ENCODE peak calls at places on chromosome 11, in six cellular contexts. X, B, S, E, A and R are unnamed samples.

GRCh38 chr11:47705722-47706121 is 9.4 kb downstream of the AGBL2 start:
- DNase-seq in E (no peak), B (no peak), S (no peak), X (no peak), A (no peak), R (no peak)

GRCh38 chr11:107691003-107691402 is 20.9 kb downstream of the SLN start:
- DNase-seq in B (no peak), A (peak; percentile 60), S (peak; percentile 52), E (no peak), X (no peak), R (peak; percentile 71)

GRCh38 chr11:112958670-112959069 is 2.5 kb upstream of the NCAM1 start:
- DNase-seq in X (no peak), E (no peak), B (peak; percentile 12), A (peak; percentile 68), S (no peak), R (no peak)

GRCh38 chr11:416051-416756 is 1.4 kb upstream of the SIGIRR start:
- DNase-seq in A (no peak), B (no peak), X (no peak), S (no peak), E (no peak), R (no peak)

GRCh38 chr11:68160100-68160695 is 39.0 kb upstream of the CHKA start:
- DNase-seq in X (no peak), A (no peak), E (no peak), S (no peak), B (no peak), R (no peak)

GRCh38 chr11:121741954-121742361 is 289.2 kb upstream of the SORL1-AS1 start:
- DNase-seq in E (no peak), B (no peak), S (no peak), A (peak; percentile 59), X (no peak), R (peak; percentile 3)

GRCh38 chr11:7457211-7457610 is 28.1 kb upstream of the OLFML1 start:
- DNase-seq in B (no peak), X (no peak), A (peak; percentile 82), E (no peak), S (no peak), R (peak; percentile 3)

GRCh38 chr11:44711772-44712608 is 14.8 kb upstream of the TSPAN18 start:
- DNase-seq in S (no peak), A (no peak), E (no peak), B (no peak), X (no peak), R (no peak)

GRCh38 chr11:69573751-69574382 is 67.1 kb upstream of the CCND1 start:
- DNase-seq in B (no peak), E (no peak), S (no peak), X (no peak), A (peak; percentile 45), R (no peak)

GRCh38 chr11:12818333-12819015 is 144.3 kb downstream of the TEAD1 start:
- DNase-seq in A (peak; percentile 91), E (no peak), X (no peak), B (no peak), S (no peak), R (no peak)

GRCh38 chr11:111229604-111230003 is 15.9 kb upstream of the POU2AF2 start:
- DNase-seq in E (no peak), X (no peak), B (no peak), A (no peak), S (no peak), R (no peak)

GRCh38 chr11:2178906-2179494 is 7.4 kb upstream of the TH start:
- DNase-seq in A (peak; percentile 69), E (no peak), S (no peak), B (peak; percentile 19), X (no peak), R (peak; percentile 23)

GRCh38 chr11:32232516-32232915 is 141.6 kb downstream of the RCN1 start:
- DNase-seq in X (no peak), E (no peak), S (no peak), B (no peak), A (no peak), R (no peak)

GRCh38 chr11:111259871-111260270 is 14.3 kb downstream of the POU2AF2 start:
- DNase-seq in A (peak; percentile 34), B (no peak), E (no peak), S (no peak), X (no peak), R (no peak)

GRCh38 chr11:19117760-19118097 is 761 bp downstream of the ZDHHC13 start:
- DNase-seq in B (no peak), X (no peak), S (peak; percentile 49), E (no peak), A (no peak), R (no peak)

GRCh38 chr11:110184974-110185597 is 91.9 kb downstream of the ZC3H12C start:
- DNase-seq in E (no peak), S (peak; percentile 47), A (peak; percentile 57), X (no peak), B (no peak), R (peak; percentile 57)

GRCh38 chr11:1152316-1153104 is 5.2 kb upstream of the MUC5AC start:
- DNase-seq in X (no peak), A (no peak), S (no peak), B (peak; percentile 88), E (no peak), R (peak; percentile 65)

GRCh38 chr11:94674005-94674491 is 94.1 kb upstream of the AMOTL1 start:
- DNase-seq in X (no peak), S (no peak), A (peak; percentile 2), B (no peak), E (no peak), R (no peak)

GRCh38 chr11:15932417-15932816 is 423.9 kb downstream of the SOX6 start:
- DNase-seq in A (no peak), E (no peak), S (no peak), X (no peak), B (no peak), R (no peak)

GRCh38 chr11:14095882-14096281 is 133.4 kb downstream of the SPON1 start:
- DNase-seq in A (peak; percentile 63), X (no peak), E (no peak), S (no peak), B (no peak), R (no peak)

GRCh38 chr11:3644817-3645235 is at the start of gene ART1:
- DNase-seq in A (peak; percentile 19), X (no peak), S (no peak), E (no peak), B (peak; percentile 70), R (no peak)

GRCh38 chr11:121099885-121100284 is 1.2 kb upstream of the TECTA start:
- DNase-seq in S (no peak), B (no peak), A (peak; percentile 50), E (no peak), X (no peak), R (no peak)

GRCh38 chr11:32121012-32121411 is 30.1 kb downstream of the RCN1 start:
- DNase-seq in X (no peak), S (no peak), E (no peak), B (no peak), A (no peak), R (no peak)

GRCh38 chr11:121465709-121466062 is 12.9 kb upstream of the SORL1-AS1 start:
- DNase-seq in E (no peak), B (no peak), S (no peak), X (no peak), A (no peak), R (no peak)

GRCh38 chr11:75663808-75664207 is 5.0 kb downstream of the MAP6 start:
- DNase-seq in S (no peak), B (no peak), X (peak; percentile 38), A (no peak), E (no peak), R (no peak)

GRCh38 chr11:134236834-134237556 is 12.5 kb downstream of the VPS26B start:
- DNase-seq in X (no peak), S (no peak), A (peak; percentile 11), B (no peak), E (no peak), R (peak; percentile 32)

GRCh38 chr11:587978-588380 is 11.7 kb downstream of the PHRF1 start:
- DNase-seq in A (peak; percentile 67), X (no peak), B (peak; percentile 73), S (no peak), E (no peak), R (peak; percentile 82)

GRCh38 chr11:93849751-93850584 is 450 bp downstream of the VSTM5 start:
- DNase-seq in S (peak; percentile 6), B (peak; percentile 11), X (peak; percentile 5), E (no peak), A (peak; percentile 56), R (no peak)

GRCh38 chr11:69003301-69003865 is 9.7 kb downstream of the MRGPRF start:
- DNase-seq in E (no peak), A (no peak), S (no peak), B (no peak), X (no peak), R (no peak)

GRCh38 chr11:70111269-70112016 is 33.3 kb downstream of the ANO1 start:
- DNase-seq in X (no peak), A (peak; percentile 72), S (no peak), B (peak; percentile 39), E (no peak), R (peak; percentile 69)

GRCh38 chr11:134527382-134528243 is 115.6 kb upstream of the B3GAT1 start:
- DNase-seq in B (no peak), A (no peak), E (no peak), S (no peak), X (no peak), R (no peak)

GRCh38 chr11:64752106-64752970 is 7.4 kb downstream of the PYGM start:
- DNase-seq in X (no peak), A (no peak), S (no peak), B (no peak), E (no peak), R (no peak)
- H3K27ac ChIP-seq in X (no peak overlapping the region), A (no peak overlapping the region), S (no peak overlapping the region), B (no peak overlapping the region), E (no peak overlapping the region), R (no peak overlapping the region)

DNA sequence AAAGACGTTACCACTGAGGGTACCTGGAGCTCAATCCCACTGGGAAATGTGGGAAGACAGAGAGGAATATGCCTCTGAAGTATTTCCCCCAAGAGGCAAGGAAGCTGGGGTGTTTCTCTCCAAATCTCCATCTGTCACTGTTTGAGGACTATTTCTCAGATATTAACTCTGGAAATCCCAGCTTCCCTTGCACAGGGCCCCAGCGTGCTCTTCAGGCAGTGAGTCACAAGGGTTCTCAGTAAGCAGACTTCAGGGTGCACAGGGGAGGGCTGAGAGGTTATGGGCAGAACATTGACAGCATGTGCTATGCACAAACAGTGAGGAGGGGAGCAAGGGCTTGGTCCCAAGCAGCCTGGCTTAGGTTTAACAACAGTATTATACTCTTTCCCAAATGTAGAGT is 60.9 kb upstream of the EED start:
- DNase-seq in S (no peak), E (no peak), A (peak; percentile 65), X (no peak), B (no peak), R (peak; percentile 63)
- H3K27ac ChIP-seq in S (no peak overlapping the region), E (no peak overlapping the region), A (no peak overlapping the region), X (no peak overlapping the region), B (peak overlapping the region; percentile 53), R (no peak overlapping the region)

GRCh38 chr11:66787934-66788758 is 55.1 kb upstream of the RCE1 start:
- DNase-seq in X (no peak), S (no peak), A (no peak), E (no peak), B (no peak), R (no peak)
- H3K27ac ChIP-seq in X (no peak overlapping the region), S (no peak overlapping the region), A (no peak overlapping the region), E (no peak overlapping the region), B (no peak overlapping the region), R (no peak overlapping the region)

DNA sequence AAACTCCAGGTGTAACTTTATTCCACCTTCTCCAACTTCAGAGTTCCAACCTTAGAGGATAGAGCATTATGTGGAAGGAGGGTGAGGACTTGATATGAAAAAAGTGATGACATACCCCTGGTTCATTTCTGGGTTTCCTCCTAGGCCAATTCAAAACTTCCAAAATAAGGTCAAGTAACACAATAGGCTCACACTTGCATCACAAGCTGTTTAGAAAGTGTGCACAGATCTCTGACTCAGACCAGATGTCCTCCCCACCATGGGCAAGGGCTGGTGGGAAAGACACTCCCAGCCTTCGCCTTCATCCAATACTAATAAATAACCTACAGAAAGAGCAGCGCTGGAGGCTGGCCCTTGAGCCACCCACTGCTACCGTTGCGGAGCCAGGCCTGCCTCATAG is 5.8 kb upstream of the BUD13 start:
- DNase-seq in S (no peak), X (no peak), A (no peak), E (no peak), B (no peak), R (no peak)
- H3K27ac ChIP-seq in S (no peak overlapping the region), X (no peak overlapping the region), A (no peak overlapping the region), E (no peak overlapping the region), B (no peak overlapping the region), R (no peak overlapping the region)